ENCODE peak calls at places on chromosomes 16 and 17, in four cellular contexts. One of them, this sample, is unnamed.

GRCh38 chr16:35862242-35862641 is 2402.8 kb downstream of the TP53TG3F start:
- DNase-seq in H1: no peak
- DNase-seq in HepG2: no peak
- DNase-seq in GM12878: no peak
- DNase-seq in this sample: no peak

GRCh38 chr17:2894782-2895181 is 98.5 kb downstream of the RAP1GAP2 start:
- DNase-seq in H1: no peak
- DNase-seq in HepG2: no peak
- DNase-seq in GM12878: no peak
- DNase-seq in this sample: no peak

GRCh38 chr16:1781758-1782407 is 488 bp downstream of the SPSB3 start:
- DNase-seq in H1: no peak
- DNase-seq in HepG2: no peak
- DNase-seq in GM12878: no peak
- DNase-seq in this sample: peak; percentile 54

GRCh38 chr17:11130367-11130766 is 110.6 kb upstream of the SHISA6 start:
- DNase-seq in H1: no peak
- DNase-seq in HepG2: no peak
- DNase-seq in GM12878: no peak
- DNase-seq in this sample: no peak

GRCh38 chr17:2364132-2365116 is 27.1 kb downstream of the SGSM2 start:
- DNase-seq in H1: no peak
- DNase-seq in HepG2: no peak
- DNase-seq in GM12878: no peak
- DNase-seq in this sample: no peak

GRCh38 chr17:81251943-81252301 is 12.8 kb downstream of the NDUFAF8 start:
- DNase-seq in H1: no peak
- DNase-seq in HepG2: no peak
- DNase-seq in GM12878: no peak
- DNase-seq in this sample: no peak

GRCh38 chr16:53619247-53619646 is 84.4 kb downstream of the RPGRIP1L start:
- DNase-seq in H1: no peak
- DNase-seq in HepG2: no peak
- DNase-seq in GM12878: no peak
- DNase-seq in this sample: no peak

GRCh38 chr17:40122466-40122943 is 734 bp downstream of the MSL1 start:
- DNase-seq in H1: no peak
- DNase-seq in HepG2: no peak
- DNase-seq in GM12878: no peak
- DNase-seq in this sample: peak; percentile 77

GRCh38 chr17:63537001-63537400 is 13.3 kb upstream of the DCAF7 start:
- DNase-seq in H1: no peak
- DNase-seq in HepG2: no peak
- DNase-seq in GM12878: no peak
- DNase-seq in this sample: no peak

GRCh38 chr16:54106078-54106477 is 180.5 kb downstream of the IRX3 start:
- DNase-seq in H1: no peak
- DNase-seq in HepG2: peak; percentile 23
- DNase-seq in GM12878: no peak
- DNase-seq in this sample: peak; percentile 5

GRCh38 chr17:21125862-21126261 is 902 bp upstream of the DHRS7B start:
- DNase-seq in H1: no peak
- DNase-seq in HepG2: no peak
- DNase-seq in GM12878: no peak
- DNase-seq in this sample: no peak

GRCh38 chr16:30748634-30749445 is 615 bp downstream of the PHKG2 start:
- DNase-seq in H1: no peak
- DNase-seq in HepG2: no peak
- DNase-seq in GM12878: no peak
- DNase-seq in this sample: peak; percentile 61

GRCh38 chr16:80899804-80900592 is 95.6 kb upstream of the CDYL2 start:
- DNase-seq in H1: no peak
- DNase-seq in HepG2: peak; percentile 52
- DNase-seq in GM12878: no peak
- DNase-seq in this sample: peak; percentile 41

GRCh38 chr17:8785547-8786412 is 13.4 kb downstream of the MFSD6L start:
- DNase-seq in H1: peak; percentile 78
- DNase-seq in HepG2: peak; percentile 47
- DNase-seq in GM12878: no peak
- DNase-seq in this sample: peak; percentile 61

GRCh38 chr16:79411805-79412204 is 188.7 kb downstream of the MAF start:
- DNase-seq in H1: no peak
- DNase-seq in HepG2: no peak
- DNase-seq in GM12878: no peak
- DNase-seq in this sample: no peak

GRCh38 chr17:82434216-82434565 is 15.8 kb upstream of the OGFOD3 start:
- DNase-seq in H1: no peak
- DNase-seq in HepG2: no peak
- DNase-seq in GM12878: no peak
- DNase-seq in this sample: no peak

GRCh38 chr16:53852678-53853077 is 148.7 kb downstream of the FTO start:
- DNase-seq in H1: no peak
- DNase-seq in HepG2: no peak
- DNase-seq in GM12878: no peak
- DNase-seq in this sample: no peak

GRCh38 chr16:5916711-5917191 is 819.2 kb upstream of the EEF2KMT start:
- DNase-seq in H1: no peak
- DNase-seq in HepG2: no peak
- DNase-seq in GM12878: no peak
- DNase-seq in this sample: no peak

GRCh38 chr16:5143761-5144620 is 46.4 kb upstream of the EEF2KMT start:
- DNase-seq in H1: no peak
- DNase-seq in HepG2: peak; percentile 99
- DNase-seq in GM12878: no peak
- DNase-seq in this sample: no peak

GRCh38 chr16:4613636-4614570 is 785 bp downstream of the UBALD1 start:
- DNase-seq in H1: no peak
- DNase-seq in HepG2: peak; percentile 42
- DNase-seq in GM12878: no peak
- DNase-seq in this sample: no peak

GRCh38 chr16:70685938-70686375 is at the start of gene MTSS2:
- DNase-seq in H1: no peak
- DNase-seq in HepG2: peak; percentile 80
- DNase-seq in GM12878: no peak
- DNase-seq in this sample: peak; percentile 93

GRCh38 chr17:62676952-62677596 is 49.6 kb downstream of the MRC2 start:
- DNase-seq in H1: no peak
- DNase-seq in HepG2: no peak
- DNase-seq in GM12878: no peak
- DNase-seq in this sample: no peak

GRCh38 chr17:40015005-40015997 is at the start of gene CSF3:
- DNase-seq in H1: no peak
- DNase-seq in HepG2: peak; percentile 51
- DNase-seq in GM12878: no peak
- DNase-seq in this sample: no peak

GRCh38 chr16:86676216-86676800 is 98.0 kb downstream of the FOXL1 start:
- DNase-seq in H1: no peak
- DNase-seq in HepG2: no peak
- DNase-seq in GM12878: no peak
- DNase-seq in this sample: no peak

GRCh38 chr17:39579318-39580081 is 28.2 kb downstream of the NEUROD2 start:
- DNase-seq in H1: no peak
- DNase-seq in HepG2: no peak
- DNase-seq in GM12878: no peak
- DNase-seq in this sample: no peak

GRCh38 chr16:3095869-3096268 is 3.2 kb downstream of the ZSCAN10 start:
- DNase-seq in H1: no peak
- DNase-seq in HepG2: no peak
- DNase-seq in GM12878: no peak
- DNase-seq in this sample: peak; percentile 69

GRCh38 chr16:67910162-67910561 is 17.1 kb downstream of the PSKH1 start:
- DNase-seq in H1: no peak
- DNase-seq in HepG2: no peak
- DNase-seq in GM12878: no peak
- DNase-seq in this sample: no peak

GRCh38 chr17:65294184-65294719 is 157.1 kb downstream of the RGS9 start:
- DNase-seq in H1: peak; percentile 34
- DNase-seq in HepG2: peak; percentile 68
- DNase-seq in GM12878: no peak
- DNase-seq in this sample: peak; percentile 69

GRCh38 chr16:87392823-87393679 is 915 bp downstream of the MAP1LC3B start:
- DNase-seq in H1: no peak
- DNase-seq in HepG2: no peak
- DNase-seq in GM12878: no peak
- DNase-seq in this sample: no peak

GRCh38 chr17:74545456-74546230 is at the start of gene CD300C:
- DNase-seq in H1: no peak
- DNase-seq in HepG2: no peak
- DNase-seq in GM12878: no peak
- DNase-seq in this sample: no peak

GRCh38 chr16:17350212-17350611 is 120.5 kb downstream of the XYLT1 start:
- DNase-seq in H1: no peak
- DNase-seq in HepG2: no peak
- DNase-seq in GM12878: no peak
- DNase-seq in this sample: no peak

GRCh38 chr17:42058018-42058417 is 7.6 kb upstream of the C17orf113 start:
- DNase-seq in H1: no peak
- DNase-seq in HepG2: no peak
- DNase-seq in GM12878: no peak
- DNase-seq in this sample: no peak

GRCh38 chr16:28192811-28193529 is 18.8 kb downstream of the XPO6 start:
- DNase-seq in H1: no peak
- DNase-seq in HepG2: no peak
- DNase-seq in GM12878: no peak
- DNase-seq in this sample: no peak

GRCh38 chr17:17151055-17151454 is 55.1 kb downstream of the PLD6 start:
- DNase-seq in H1: no peak
- DNase-seq in HepG2: no peak
- DNase-seq in GM12878: no peak
- DNase-seq in this sample: no peak

GRCh38 chr17:17151541-17151940 is 54.6 kb downstream of the PLD6 start:
- DNase-seq in H1: no peak
- DNase-seq in HepG2: no peak
- DNase-seq in GM12878: no peak
- DNase-seq in this sample: no peak

GRCh38 chr17:17153071-17153470 is 53.1 kb downstream of the PLD6 start:
- DNase-seq in H1: no peak
- DNase-seq in HepG2: no peak
- DNase-seq in GM12878: no peak
- DNase-seq in this sample: no peak

GRCh38 chr17:17152385-17152784 is 53.7 kb downstream of the PLD6 start:
- DNase-seq in H1: no peak
- DNase-seq in HepG2: no peak
- DNase-seq in GM12878: no peak
- DNase-seq in this sample: no peak

DNA sequence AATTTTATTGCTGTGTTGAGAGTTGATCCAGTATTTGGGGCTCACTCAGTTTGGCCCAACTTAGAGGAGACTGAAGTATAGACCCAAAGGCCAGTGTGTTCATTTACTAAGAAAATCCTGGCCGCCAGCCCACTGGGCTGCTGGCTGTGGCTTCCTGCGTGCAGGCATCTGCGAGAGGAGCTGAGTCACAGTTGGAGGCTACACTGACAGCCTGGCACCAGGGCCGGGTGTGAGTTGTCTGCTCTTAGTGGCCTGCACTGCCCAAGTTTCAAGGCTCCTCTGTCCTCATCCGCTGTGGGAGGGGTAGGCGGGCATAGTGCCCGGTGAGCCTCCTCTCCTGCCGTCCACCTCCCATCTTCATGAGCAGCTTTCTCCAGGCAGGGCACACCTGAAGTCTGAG is 54.2 kb downstream of the PLD6 start:
- DNase-seq in H1: no peak
- DNase-seq in HepG2: no peak
- DNase-seq in GM12878: no peak
- DNase-seq in this sample: no peak
- TF ChIP-seq BRCA1 in H1: no peak
- TF ChIP-seq BRCA1 in HepG2: no peak
- TF ChIP-seq BRCA1 in GM12878: no peak
- TF ChIP-seq BRCA1 in this sample: no peak

GRCh38 chr17:48814504-48814903 is 2.5 kb downstream of the TTLL6 start:
- DNase-seq in H1: no peak
- DNase-seq in HepG2: peak; percentile 66
- DNase-seq in GM12878: no peak
- DNase-seq in this sample: peak; percentile 80
- TF ChIP-seq BRCA1 in H1: no peak
- TF ChIP-seq BRCA1 in HepG2: no peak
- TF ChIP-seq BRCA1 in GM12878: no peak
- TF ChIP-seq BRCA1 in this sample: no peak

GRCh38 chr16:55915116-55915827 is 40.1 kb upstream of the CES5A start:
- DNase-seq in H1: no peak
- DNase-seq in HepG2: no peak
- DNase-seq in GM12878: no peak
- DNase-seq in this sample: no peak
- TF ChIP-seq BRCA1 in H1: no peak
- TF ChIP-seq BRCA1 in HepG2: no peak
- TF ChIP-seq BRCA1 in GM12878: no peak
- TF ChIP-seq BRCA1 in this sample: no peak

GRCh38 chr17:59399914-59400313 is 68.5 kb downstream of the YPEL2 start:
- DNase-seq in H1: no peak
- DNase-seq in HepG2: no peak
- DNase-seq in GM12878: no peak
- DNase-seq in this sample: no peak

GRCh38 chr17:59400858-59401257 is 69.4 kb downstream of the YPEL2 start:
- DNase-seq in H1: no peak
- DNase-seq in HepG2: no peak
- DNase-seq in GM12878: no peak
- DNase-seq in this sample: no peak

GRCh38 chr17:59401274-59401673 is 69.8 kb downstream of the YPEL2 start:
- DNase-seq in H1: no peak
- DNase-seq in HepG2: no peak
- DNase-seq in GM12878: no peak
- DNase-seq in this sample: no peak

GRCh38 chr17:59401725-59402124 is 70.3 kb downstream of the YPEL2 start:
- DNase-seq in H1: no peak
- DNase-seq in HepG2: peak; percentile 85
- DNase-seq in GM12878: no peak
- DNase-seq in this sample: no peak

GRCh38 chr17:59397316-59398073 is 66.0 kb downstream of the YPEL2 start:
- DNase-seq in H1: no peak
- DNase-seq in HepG2: no peak
- DNase-seq in GM12878: no peak
- DNase-seq in this sample: no peak
- TF ChIP-seq BRCA1 in H1: no peak
- TF ChIP-seq BRCA1 in HepG2: no peak
- TF ChIP-seq BRCA1 in GM12878: no peak
- TF ChIP-seq BRCA1 in this sample: no peak

GRCh38 chr16:69310479-69311114 is 553 bp upstream of the VPS4A start:
- DNase-seq in H1: no peak
- DNase-seq in HepG2: no peak
- DNase-seq in GM12878: no peak
- DNase-seq in this sample: no peak

GRCh38 chr16:69313469-69313868 is 2.3 kb downstream of the VPS4A start:
- DNase-seq in H1: no peak
- DNase-seq in HepG2: no peak
- DNase-seq in GM12878: no peak
- DNase-seq in this sample: no peak

GRCh38 chr16:69311115-69311532 is at the start of gene VPS4A:
- DNase-seq in H1: peak; percentile 88
- DNase-seq in HepG2: peak; percentile 92
- DNase-seq in GM12878: peak; percentile 89
- DNase-seq in this sample: peak; percentile 98

GRCh38 chr16:69309316-69309715 is 1.8 kb upstream of the VPS4A start:
- DNase-seq in H1: no peak
- DNase-seq in HepG2: no peak
- DNase-seq in GM12878: no peak
- DNase-seq in this sample: no peak

GRCh38 chr16:69311533-69312388 is 611 bp downstream of the VPS4A start:
- DNase-seq in H1: no peak
- DNase-seq in HepG2: peak; percentile 65
- DNase-seq in GM12878: no peak
- DNase-seq in this sample: no peak
- TF ChIP-seq BRCA1 in H1: no peak
- TF ChIP-seq BRCA1 in HepG2: peak; percentile 63
- TF ChIP-seq BRCA1 in GM12878: no peak
- TF ChIP-seq BRCA1 in this sample: no peak

This sample was measured in K562.